ENCODE peak calls at places on chromosomes 4 and X, in four cellular contexts. N is suprapubic skin, T is esophagus muscularis mucosa, H is uterus. I is an unnamed sample.

GRCh38 chr4:31983677-31984076 is 1263.5 kb downstream of the PCDH7 start:
- DNase-seq in N (no peak), T (no peak), H (no peak), I (no peak)

GRCh38 chr4:23333946-23334878 is 555.6 kb downstream of the PPARGC1A start:
- DNase-seq in N (no peak), T (no peak), H (no peak), I (no peak)

GRCh38 chrX:151791961-151792360 is 57.4 kb downstream of the CNGA2 start:
- DNase-seq in N (no peak), T (no peak), H (no peak), I (no peak)

GRCh38 chr4:169774466-169775445 is 17.0 kb upstream of the HPF1 start:
- DNase-seq in N (no peak), T (peak; percentile 19), H (no peak), I (no peak)

GRCh38 chrX:7996414-7996813 is 69.2 kb upstream of the PNPLA4 start:
- DNase-seq in N (no peak), T (no peak), H (no peak), I (no peak)

GRCh38 chr4:183402771-183403170 is 41.7 kb upstream of the CDKN2AIP start:
- DNase-seq in N (no peak), T (no peak), H (no peak), I (no peak)

GRCh38 chr4:8553216-8553615 is 27.0 kb upstream of the GPR78 start:
- DNase-seq in N (no peak), T (no peak), H (no peak), I (no peak)

GRCh38 chrX:120664081-120664480 is 34.2 kb upstream of the C1GALT1C1 start:
- DNase-seq in N (no peak), T (no peak), H (no peak), I (no peak)

GRCh38 chr4:121189811-121190210 is 25.7 kb upstream of the TNIP3 start:
- DNase-seq in N (no peak), T (no peak), H (no peak), I (no peak)

GRCh38 chr4:75995727-75996126 is 5.0 kb upstream of the SDAD1 start:
- DNase-seq in N (no peak), T (peak; percentile 47), H (no peak), I (no peak)

GRCh38 chrX:88863726-88864125 is 116.7 kb downstream of the CPXCR1 start:
- DNase-seq in N (no peak), T (no peak), H (no peak), I (no peak)

GRCh38 chrX:79259073-79259689 is 108.0 kb downstream of the ITM2A start:
- DNase-seq in N (no peak), T (no peak), H (no peak), I (no peak)

GRCh38 chr4:41178372-41179085 is 35.8 kb downstream of the APBB2 start:
- DNase-seq in N (no peak), T (no peak), H (no peak), I (no peak)

GRCh38 chr4:101865501-101866062 is 75.1 kb downstream of the BANK1 start:
- DNase-seq in N (no peak), T (no peak), H (no peak), I (no peak)

DNA sequence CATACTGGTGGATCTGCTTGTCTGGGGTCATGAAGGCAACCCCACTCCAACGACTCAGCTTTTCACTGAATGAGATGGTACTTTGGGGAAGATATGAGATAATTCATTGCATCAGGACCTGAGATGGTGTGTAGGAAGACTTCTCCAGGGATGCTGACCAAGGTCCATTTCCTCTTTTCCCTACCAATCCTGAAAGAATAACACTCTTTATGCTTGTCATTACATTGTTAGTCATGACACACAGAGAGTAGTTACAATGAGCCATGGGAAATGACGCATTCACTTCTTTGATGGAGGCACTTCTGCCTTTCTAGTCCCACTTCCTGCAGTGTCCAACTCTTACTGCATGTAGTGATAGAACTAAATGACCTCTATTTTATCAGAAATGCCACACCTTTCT is 58.6 kb downstream of the AREG start:
- DNase-seq in N (no peak), T (no peak), H (no peak), I (no peak)
- H3K27ac ChIP-seq in N (no peak overlapping the region), T (no peak overlapping the region), H (no peak overlapping the region), I (no peak overlapping the region)

GRCh38 chr4:128288689-128289106 is 1.1 kb upstream of the PGRMC2 start:
- DNase-seq in N (no peak), T (no peak), H (no peak), I (no peak)

GRCh38 chr4:128287159-128287870 is at the start of gene PGRMC2:
- DNase-seq in N (no peak), T (no peak), H (no peak), I (peak; percentile 17)

GRCh38 chr4:128285085-128286023 is 2.3 kb downstream of the PGRMC2 start:
- DNase-seq in N (no peak), T (no peak), H (no peak), I (no peak)

GRCh38 chr4:128287871-128288688 is 467 bp upstream of the PGRMC2 start:
- DNase-seq in N (peak; percentile 100), T (peak; percentile 100), H (peak; percentile 99), I (peak; percentile 98)

GRCh38 chr4:128286474-128287158 is 997 bp downstream of the PGRMC2 start:
- DNase-seq in N (no peak), T (no peak), H (no peak), I (no peak)
- TF ChIP-seq POLR2A in N (no peak), T (no peak), H (no peak), I (no peak)

GRCh38 chrX:41923257-41923924 is at the start of gene CASK:
- DNase-seq in N (peak; percentile 93), T (peak; percentile 95), H (peak; percentile 93), I (peak; percentile 82)

GRCh38 chrX:41922125-41922521 is 1.2 kb downstream of the CASK start:
- DNase-seq in N (no peak), T (no peak), H (no peak), I (no peak)

GRCh38 chrX:41921492-41922124 is 1.7 kb downstream of the CASK start:
- DNase-seq in N (no peak), T (no peak), H (no peak), I (no peak)

GRCh38 chrX:41922694-41923171 is 621 bp downstream of the CASK start:
- DNase-seq in N (peak; percentile 69), T (no peak), H (peak; percentile 28), I (no peak)

DNA sequence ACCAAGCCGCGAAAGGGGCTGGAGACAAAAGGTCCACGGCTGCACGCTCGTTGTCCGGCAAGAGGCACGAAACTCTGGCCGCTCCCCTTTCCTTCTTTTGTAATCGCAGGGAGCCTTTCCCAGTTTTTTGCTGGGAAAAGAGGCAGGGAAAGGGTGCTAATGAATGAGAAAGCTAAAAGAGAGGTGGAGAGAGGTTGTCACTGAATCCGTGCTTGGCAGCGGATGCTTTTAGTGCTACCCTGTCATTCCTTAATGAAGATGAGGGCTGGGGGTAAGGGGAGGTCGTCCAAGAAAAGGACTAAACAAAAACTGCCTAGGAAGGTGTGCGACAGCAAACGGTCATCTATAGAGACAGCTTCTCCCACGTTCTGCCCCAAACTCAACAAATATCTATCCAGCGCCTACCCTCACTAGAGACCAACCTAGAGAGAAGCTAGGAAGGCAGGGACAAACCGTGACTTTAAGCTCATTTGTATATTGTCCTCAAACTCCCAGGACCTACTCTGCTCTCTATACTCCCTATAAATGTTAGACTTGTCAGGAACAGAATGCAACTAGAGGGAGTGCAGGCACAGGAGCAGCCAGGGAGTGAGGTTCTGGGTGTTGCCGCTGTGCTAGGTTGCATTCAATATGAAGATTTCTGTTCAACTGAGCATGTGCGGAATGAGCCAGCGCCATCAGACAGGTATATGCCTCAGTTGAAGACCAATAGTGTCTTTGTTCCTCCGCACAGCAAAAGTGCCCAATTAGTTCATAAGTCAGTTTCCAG is 755 bp upstream of the CASK start:
- DNase-seq in N (no peak), T (no peak), H (no peak), I (no peak)
- H3K27ac ChIP-seq in N (peak overlapping the region; percentile 85), T (peak overlapping the region; percentile 87), H (peak overlapping the region; percentile 77), I (peak overlapping the region; percentile 86)

GRCh38 chr4:105461221-105462041 is 12.4 kb downstream of the PPA2 start:
- DNase-seq in N (no peak), T (no peak), H (no peak), I (no peak)
- TF ChIP-seq POLR2A in N (no peak), T (no peak), H (no peak), I (no peak)

GRCh38 chrX:20954014-20954413 is 420.2 kb upstream of the CNKSR2 start:
- DNase-seq in N (no peak), T (no peak), H (no peak), I (no peak)
- H3K27ac ChIP-seq in N (no peak overlapping the region), T (no peak overlapping the region), H (no peak overlapping the region), I (no peak overlapping the region)

GRCh38 chr4:143555676-143556075 is 42.2 kb downstream of the SMARCA5 start:
- DNase-seq in N (no peak), T (no peak), H (no peak), I (no peak)

GRCh38 chr4:143558286-143558685 is 44.8 kb downstream of the SMARCA5 start:
- DNase-seq in N (no peak), T (no peak), H (no peak), I (no peak)

GRCh38 chr4:143559757-143560147 is 46.2 kb downstream of the SMARCA5 start:
- DNase-seq in N (no peak), T (no peak), H (no peak), I (no peak)

GRCh38 chr4:143554728-143555597 is 41.5 kb downstream of the SMARCA5 start:
- DNase-seq in N (no peak), T (no peak), H (no peak), I (no peak)

GRCh38 chr4:143558823-143559756 is 45.6 kb downstream of the SMARCA5 start:
- DNase-seq in N (peak; percentile 70), T (no peak), H (peak; percentile 46), I (peak; percentile 29)
- TF ChIP-seq POLR2A in N (no peak), T (no peak), H (no peak), I (no peak)

DNA sequence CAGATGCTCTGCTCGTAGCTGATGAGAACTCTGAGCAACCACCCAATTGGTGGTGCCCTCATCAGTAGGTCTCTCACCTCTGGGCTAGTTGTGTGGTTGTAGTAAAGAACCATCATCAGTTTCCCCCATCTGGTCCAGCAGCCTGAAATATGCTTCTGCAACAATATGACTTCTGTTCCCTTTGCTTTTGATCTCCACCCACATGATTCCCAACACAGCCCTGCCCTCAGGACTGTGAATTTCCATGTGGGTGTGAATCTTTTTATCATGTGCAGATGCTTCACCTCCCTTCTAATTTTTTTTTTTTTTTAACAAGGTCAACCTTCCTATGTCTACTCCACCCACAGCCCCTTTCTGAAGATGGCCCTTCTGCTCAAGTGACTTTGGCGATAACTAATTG is 466.5 kb downstream of the BCOR start:
- DNase-seq in N (no peak), T (no peak), H (no peak), I (no peak)
- H3K27ac ChIP-seq in N (no peak overlapping the region), T (no peak overlapping the region), H (no peak overlapping the region), I (no peak overlapping the region)

DNA sequence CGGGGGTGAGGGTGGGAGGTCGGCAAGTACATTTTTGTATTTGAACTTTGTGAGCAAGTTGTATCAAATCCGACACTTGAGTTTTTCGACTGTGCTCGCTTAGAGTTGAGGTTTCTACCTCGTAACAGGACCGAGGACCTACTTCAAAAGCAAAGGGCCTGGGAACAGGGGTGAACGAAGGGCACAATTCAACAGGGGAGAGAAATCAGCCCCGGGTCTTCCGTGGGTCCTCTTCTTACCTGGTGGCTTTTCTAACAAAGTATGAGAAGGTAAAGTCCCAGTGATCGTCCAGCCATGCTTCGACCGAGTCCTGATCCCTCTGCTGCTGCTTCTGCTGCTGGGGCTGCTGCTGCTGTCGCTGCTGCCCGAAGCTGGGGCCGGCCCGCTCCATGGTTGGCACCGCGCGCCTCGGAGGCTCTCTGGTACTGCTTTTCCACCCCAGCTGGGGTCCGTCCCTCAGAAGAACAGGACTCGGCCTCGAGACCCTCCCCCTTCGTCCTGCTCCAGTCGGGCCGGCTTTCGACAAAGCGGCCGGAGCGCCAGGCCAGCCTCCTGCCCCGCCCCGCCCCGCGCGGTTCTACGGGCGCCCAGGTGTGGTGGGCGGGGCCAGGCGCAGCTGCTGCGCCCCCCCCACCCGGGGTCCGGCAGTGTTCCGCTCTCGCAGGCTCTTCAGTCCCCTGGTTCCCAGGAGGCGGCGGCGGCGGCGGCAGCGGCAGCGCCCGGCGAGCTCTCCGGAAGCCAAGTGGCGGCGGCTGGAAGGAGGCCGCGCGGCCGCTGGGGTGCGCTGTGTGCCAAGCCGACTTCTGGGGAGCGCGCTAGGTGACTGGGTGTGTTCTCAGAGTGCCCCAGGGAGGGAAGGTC is at the start of gene PDE5A:
- DNase-seq in N (peak; percentile 81), T (peak; percentile 95), H (peak; percentile 73), I (peak; percentile 56)
- TF ChIP-seq POLR2A in N (no peak), T (no peak), H (no peak), I (peak; percentile 38)